ENCODE peak calls at places on chromosomes 13 and 19, in seven cellular contexts. N, F, D, Q, G, H and K are unnamed samples.

GRCh38 chr13:21208755-21209154 is 32.3 kb downstream of the MRPL57 start:
- DNase-seq in N (no peak), F (no peak), H (no peak), Q (no peak), D (no peak), G (no peak), K (no peak)

GRCh38 chr13:29471551-29471950 is 123.9 kb downstream of the SLC7A1 start:
- DNase-seq in D (no peak), N (no peak), F (no peak), G (no peak), H (no peak), Q (no peak), K (no peak)

GRCh38 chr13:24293761-24294160 is 15.6 kb upstream of the C1QTNF9 start:
- DNase-seq in Q (no peak), G (no peak), H (no peak), D (no peak), N (no peak), F (no peak), K (no peak)

GRCh38 chr13:108158746-108159145 is 56.6 kb downstream of the LIG4 start:
- DNase-seq in G (no peak), N (no peak), H (no peak), D (no peak), F (no peak), Q (no peak), K (no peak)

GRCh38 chr13:44329909-44330545 is 43.6 kb upstream of the SERP2 start:
- DNase-seq in G (no peak), N (no peak), Q (no peak), F (no peak), H (no peak), D (no peak), K (no peak)

GRCh38 chr19:42113641-42114348 is 18.5 kb downstream of the POU2F2 start:
- DNase-seq in Q (no peak), N (peak), G (no peak), H (no peak), F (peak), D (peak), K (no peak)

GRCh38 chr13:111577429-111577828 is 257.0 kb downstream of the TEX29 start:
- DNase-seq in G (no peak), Q (peak), F (no peak), D (no peak), H (no peak), N (no peak), K (no peak)

GRCh38 chr13:49303533-49304252 is 56.0 kb downstream of the CDADC1 start:
- DNase-seq in G (no peak), H (no peak), F (no peak), N (peak), D (no peak), Q (no peak), K (no peak)

GRCh38 chr13:51729853-51730553 is 74.0 kb downstream of the DHRS12 start:
- DNase-seq in H (no peak), G (no peak), D (peak), Q (no peak), N (peak), F (peak), K (no peak)

GRCh38 chr19:19224852-19225494 is 13.2 kb downstream of the NCAN start:
- DNase-seq in D (peak), Q (peak), N (peak), H (peak), F (peak), G (peak), K (peak)

GRCh38 chr19:1672038-1672768 is 19.8 kb upstream of the TCF3 start:
- DNase-seq in F (peak), Q (no peak), G (peak), H (peak), N (no peak), D (peak), K (peak)

GRCh38 chr13:79631260-79631659 is 150.3 kb downstream of the NDFIP2 start:
- DNase-seq in N (peak), F (peak), D (peak), Q (no peak), G (no peak), H (no peak), K (no peak)

GRCh38 chr13:109253316-109253715 is 533.1 kb downstream of the IRS2 start:
- DNase-seq in H (no peak), G (no peak), D (no peak), Q (no peak), F (no peak), N (no peak), K (no peak)

GRCh38 chr13:96093296-96094006 is 3.5 kb downstream of the HS6ST3 start:
- DNase-seq in F (peak), G (no peak), D (no peak), H (no peak), Q (no peak), N (peak), K (no peak)

GRCh38 chr19:12967907-12968306 is 1.5 kb upstream of the DAND5 start:
- DNase-seq in D (no peak), Q (no peak), G (no peak), F (peak), N (peak), H (no peak), K (no peak)

GRCh38 chr19:43596842-43597461 is 557 bp downstream of the ZNF576 start:
- DNase-seq in Q (no peak), N (no peak), G (no peak), H (no peak), D (no peak), F (peak), K (no peak)

GRCh38 chr19:3494559-3494958 is 5.9 kb downstream of the DOHH start:
- DNase-seq in Q (no peak), D (no peak), N (no peak), G (no peak), H (no peak), F (no peak), K (no peak)

GRCh38 chr19:3980353-3981251 is 4.7 kb downstream of the EEF2 start:
- DNase-seq in F (no peak), Q (no peak), G (no peak), H (no peak), N (no peak), D (no peak), K (no peak)

GRCh38 chr19:39093761-39094160 is 9.6 kb downstream of the ACP7 start:
- DNase-seq in H (no peak), G (no peak), Q (no peak), D (peak), N (no peak), F (peak), K (no peak)

GRCh38 chr13:46556380-46556779 is 3.4 kb downstream of the LRCH1 start:
- DNase-seq in D (no peak), F (no peak), H (no peak), N (no peak), Q (no peak), G (no peak), K (no peak)

GRCh38 chr19:11480927-11481776 is at the start of gene ELAVL3:
- DNase-seq in N (no peak), G (no peak), D (no peak), F (no peak), H (no peak), Q (peak), K (no peak)

GRCh38 chr13:74134777-74135305 is 637 bp upstream of the KLF12 start:
- DNase-seq in H (peak), N (peak), Q (peak), F (no peak), D (peak), G (peak), K (peak)

GRCh38 chr13:99797716-99798115 is 173.9 kb downstream of the ZIC5 start:
- DNase-seq in H (no peak), N (no peak), D (no peak), G (no peak), Q (peak), F (no peak), K (no peak)

GRCh38 chr13:44355643-44356042 is 18.0 kb upstream of the SERP2 start:
- DNase-seq in N (no peak), Q (no peak), G (no peak), F (no peak), D (no peak), H (no peak), K (no peak)

GRCh38 chr19:47719047-47719885 is 6.0 kb downstream of the EHD2 start:
- DNase-seq in F (peak), G (no peak), Q (no peak), N (peak), H (no peak), D (peak), K (no peak)

GRCh38 chr19:33177417-33177976 is 16.6 kb upstream of the LRP3 start:
- DNase-seq in F (no peak), Q (no peak), G (peak), H (no peak), D (peak), N (no peak), K (peak)

GRCh38 chr19:11814707-11815050 is 606 bp downstream of the ZNF440 start:
- DNase-seq in F (peak), N (no peak), G (no peak), D (peak), H (peak), Q (no peak), K (no peak)

GRCh38 chr19:4609878-4610511 is 29.3 kb upstream of the TNFAIP8L1 start:
- DNase-seq in G (no peak), H (peak), D (no peak), F (no peak), Q (no peak), N (no peak), K (no peak)

GRCh38 chr19:35860818-35861639 is 4.3 kb downstream of the KIRREL2 start:
- DNase-seq in F (no peak), Q (no peak), N (no peak), H (no peak), D (no peak), G (no peak), K (peak)

GRCh38 chr19:10295305-10295846 is 5.6 kb downstream of the ICAM5 start:
- DNase-seq in G (peak), D (no peak), F (no peak), H (no peak), N (no peak), Q (no peak), K (no peak)

GRCh38 chr19:56841194-56841546 is 644 bp upstream of the PEG3 start:
- DNase-seq in F (no peak), Q (no peak), G (no peak), H (no peak), D (no peak), N (no peak), K (no peak)

GRCh38 chr13:44814836-44815235 is 174.4 kb downstream of the NUFIP1 start:
- DNase-seq in H (no peak), F (no peak), G (no peak), Q (no peak), N (no peak), D (no peak), K (no peak)